ENCODE peak calls at places on chromosomes 13 and 19, in six cellular contexts. One of them, this sample, is unnamed.

GRCh38 chr13:70162141-70162540 is 53.9 kb upstream of the KLHL1 start:
- DNase-seq in suprapubic skin: no peak
- DNase-seq in heart right ventricle: no peak
- DNase-seq in testis: no peak
- DNase-seq in SK-N-SH: no peak
- DNase-seq in CD8-positive, alpha-beta memory T cell: no peak
- DNase-seq in this sample: no peak

GRCh38 chr13:53368948-53369347 is 340.3 kb downstream of the OLFM4 start:
- DNase-seq in heart right ventricle: no peak
- DNase-seq in SK-N-SH: no peak
- DNase-seq in testis: no peak
- DNase-seq in CD8-positive, alpha-beta memory T cell: no peak
- DNase-seq in suprapubic skin: no peak
- DNase-seq in this sample: no peak

GRCh38 chr19:41431426-41432386 is 4.5 kb upstream of the B3GNT8 start:
- DNase-seq in heart right ventricle: peak; percentile 71
- DNase-seq in SK-N-SH: no peak
- DNase-seq in CD8-positive, alpha-beta memory T cell: no peak
- DNase-seq in testis: peak; percentile 42
- DNase-seq in suprapubic skin: no peak
- DNase-seq in this sample: peak; percentile 68

GRCh38 chr19:41699231-41699967 is 9.0 kb upstream of the CEACAM5 start:
- DNase-seq in SK-N-SH: no peak
- DNase-seq in testis: no peak
- DNase-seq in CD8-positive, alpha-beta memory T cell: no peak
- DNase-seq in suprapubic skin: no peak
- DNase-seq in heart right ventricle: no peak
- DNase-seq in this sample: no peak

GRCh38 chr19:7476941-7477494 is 11.8 kb downstream of the PEX11G start:
- DNase-seq in testis: no peak
- DNase-seq in SK-N-SH: peak; percentile 23
- DNase-seq in suprapubic skin: no peak
- DNase-seq in CD8-positive, alpha-beta memory T cell: no peak
- DNase-seq in heart right ventricle: no peak
- DNase-seq in this sample: no peak

GRCh38 chr13:109427695-109428094 is 358.7 kb downstream of the IRS2 start:
- DNase-seq in suprapubic skin: no peak
- DNase-seq in testis: no peak
- DNase-seq in heart right ventricle: no peak
- DNase-seq in CD8-positive, alpha-beta memory T cell: no peak
- DNase-seq in SK-N-SH: no peak
- DNase-seq in this sample: no peak

GRCh38 chr19:4066682-4067395 is at the start of gene ZBTB7A:
- DNase-seq in CD8-positive, alpha-beta memory T cell: peak; percentile 85
- DNase-seq in SK-N-SH: peak; percentile 89
- DNase-seq in testis: peak; percentile 91
- DNase-seq in heart right ventricle: peak; percentile 84
- DNase-seq in suprapubic skin: peak; percentile 95
- DNase-seq in this sample: peak; percentile 90

GRCh38 chr13:75993823-75994222 is 357.7 kb downstream of the LMO7 start:
- DNase-seq in suprapubic skin: no peak
- DNase-seq in SK-N-SH: no peak
- DNase-seq in testis: no peak
- DNase-seq in heart right ventricle: no peak
- DNase-seq in CD8-positive, alpha-beta memory T cell: no peak
- DNase-seq in this sample: no peak

GRCh38 chr13:33454844-33455256 is 169.3 kb upstream of the STARD13 start:
- DNase-seq in CD8-positive, alpha-beta memory T cell: no peak
- DNase-seq in heart right ventricle: no peak
- DNase-seq in suprapubic skin: no peak
- DNase-seq in testis: no peak
- DNase-seq in SK-N-SH: no peak
- DNase-seq in this sample: no peak

GRCh38 chr19:10384580-10384979 is 4.2 kb upstream of the TYK2 start:
- DNase-seq in suprapubic skin: no peak
- DNase-seq in CD8-positive, alpha-beta memory T cell: no peak
- DNase-seq in heart right ventricle: no peak
- DNase-seq in testis: no peak
- DNase-seq in SK-N-SH: no peak
- DNase-seq in this sample: no peak

GRCh38 chr13:20475927-20476691 is 49.5 kb downstream of the CRYL1 start:
- DNase-seq in SK-N-SH: no peak
- DNase-seq in heart right ventricle: no peak
- DNase-seq in suprapubic skin: no peak
- DNase-seq in CD8-positive, alpha-beta memory T cell: peak; percentile 85
- DNase-seq in testis: no peak
- DNase-seq in this sample: no peak

GRCh38 chr13:20222553-20222952 is 9.6 kb downstream of the GJB6 start:
- DNase-seq in testis: no peak
- DNase-seq in CD8-positive, alpha-beta memory T cell: no peak
- DNase-seq in SK-N-SH: no peak
- DNase-seq in suprapubic skin: no peak
- DNase-seq in heart right ventricle: no peak
- DNase-seq in this sample: no peak

GRCh38 chr13:109301711-109302110 is 484.7 kb downstream of the IRS2 start:
- DNase-seq in testis: no peak
- DNase-seq in SK-N-SH: peak; percentile 36
- DNase-seq in suprapubic skin: no peak
- DNase-seq in heart right ventricle: no peak
- DNase-seq in CD8-positive, alpha-beta memory T cell: no peak
- DNase-seq in this sample: no peak

GRCh38 chr19:44729516-44730033 is 18.9 kb upstream of the BCL3 start:
- DNase-seq in suprapubic skin: no peak
- DNase-seq in CD8-positive, alpha-beta memory T cell: no peak
- DNase-seq in testis: no peak
- DNase-seq in heart right ventricle: no peak
- DNase-seq in SK-N-SH: no peak
- DNase-seq in this sample: no peak

DNA sequence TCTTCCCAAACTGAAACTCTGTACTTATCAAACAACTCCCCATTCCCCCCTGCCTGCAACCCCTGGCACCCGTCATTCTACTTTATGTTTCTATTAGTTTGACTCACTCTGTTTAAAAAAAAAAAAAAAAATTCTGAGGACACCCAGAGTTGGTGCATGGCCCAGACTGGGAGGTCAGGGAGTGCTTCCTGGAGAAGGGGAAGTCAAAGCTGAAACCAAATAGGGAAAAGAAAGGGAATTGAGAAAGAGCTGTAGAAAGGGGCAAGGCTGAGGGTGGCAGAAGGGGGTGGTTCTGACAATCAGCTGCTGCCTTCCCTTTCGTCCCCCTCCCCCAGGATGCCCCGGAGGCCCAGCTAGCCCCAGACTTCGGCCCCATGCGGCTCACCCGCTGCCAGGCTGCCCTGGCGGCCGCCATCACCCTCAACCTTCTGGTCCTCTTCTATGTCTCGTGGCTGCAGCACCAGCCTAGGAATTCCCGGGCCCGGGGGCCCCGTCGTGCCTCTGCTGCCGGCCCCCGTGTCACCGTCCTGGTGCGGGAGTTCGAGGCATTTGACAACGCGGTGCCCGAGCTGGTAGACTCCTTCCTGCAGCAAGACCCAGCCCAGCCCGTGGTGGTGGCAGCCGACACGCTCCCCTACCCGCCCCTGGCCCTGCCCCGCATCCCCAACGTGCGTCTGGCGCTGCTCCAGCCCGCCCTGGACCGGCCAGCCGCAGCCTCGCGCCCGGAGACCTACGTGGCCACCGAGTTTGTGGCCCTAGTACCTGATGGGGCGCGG is 9.0 kb upstream of the STRN4 start:
- DNase-seq in suprapubic skin: no peak
- DNase-seq in testis: no peak
- DNase-seq in heart right ventricle: peak; percentile 26
- DNase-seq in SK-N-SH: no peak
- DNase-seq in CD8-positive, alpha-beta memory T cell: no peak
- DNase-seq in this sample: no peak
- H3K4me1 ChIP-seq in suprapubic skin: peaks cover 18% of the 10 kb centered on the region
- H3K4me1 ChIP-seq in testis: peaks cover 3% of the 10 kb centered on the region
- H3K4me1 ChIP-seq in heart right ventricle: no peaks in the 10 kb centered on the region
- H3K4me1 ChIP-seq in SK-N-SH: peaks cover 2% of the 10 kb centered on the region
- H3K4me1 ChIP-seq in CD8-positive, alpha-beta memory T cell: no peaks in the 10 kb centered on the region
- H3K4me1 ChIP-seq in this sample: no peaks in the 10 kb centered on the region

GRCh38 chr13:27965740-27966640 is 3.1 kb downstream of the CDX2 start:
- DNase-seq in SK-N-SH: peak; percentile 64
- DNase-seq in testis: no peak
- DNase-seq in CD8-positive, alpha-beta memory T cell: no peak
- DNase-seq in heart right ventricle: no peak
- DNase-seq in suprapubic skin: no peak
- DNase-seq in this sample: no peak

GRCh38 chr13:27967736-27968315 is 1.3 kb downstream of the CDX2 start:
- DNase-seq in heart right ventricle: no peak
- DNase-seq in SK-N-SH: peak; percentile 25
- DNase-seq in CD8-positive, alpha-beta memory T cell: no peak
- DNase-seq in suprapubic skin: no peak
- DNase-seq in testis: no peak
- DNase-seq in this sample: no peak

GRCh38 chr13:27967203-27967735 is 1.8 kb downstream of the CDX2 start:
- DNase-seq in testis: no peak
- DNase-seq in CD8-positive, alpha-beta memory T cell: no peak
- DNase-seq in SK-N-SH: no peak
- DNase-seq in suprapubic skin: no peak
- DNase-seq in heart right ventricle: no peak
- DNase-seq in this sample: no peak

GRCh38 chr13:27965343-27965739 is 3.8 kb downstream of the CDX2 start:
- DNase-seq in suprapubic skin: no peak
- DNase-seq in CD8-positive, alpha-beta memory T cell: no peak
- DNase-seq in heart right ventricle: no peak
- DNase-seq in SK-N-SH: peak; percentile 10
- DNase-seq in testis: no peak
- DNase-seq in this sample: no peak

GRCh38 chr13:27966641-27967202 is 2.4 kb downstream of the CDX2 start:
- DNase-seq in heart right ventricle: no peak
- DNase-seq in testis: no peak
- DNase-seq in SK-N-SH: peak; percentile 44
- DNase-seq in suprapubic skin: no peak
- DNase-seq in CD8-positive, alpha-beta memory T cell: no peak
- DNase-seq in this sample: no peak
- H3K4me1 ChIP-seq in heart right ventricle: peaks cover 31% of the 10 kb centered on the region
- H3K4me1 ChIP-seq in testis: peaks cover 6% of the 10 kb centered on the region
- H3K4me1 ChIP-seq in SK-N-SH: no peaks in the 10 kb centered on the region
- H3K4me1 ChIP-seq in suprapubic skin: peaks cover 30% of the 10 kb centered on the region
- H3K4me1 ChIP-seq in CD8-positive, alpha-beta memory T cell: no peaks in the 10 kb centered on the region
- H3K4me1 ChIP-seq in this sample: no peaks in the 10 kb centered on the region

GRCh38 chr19:1255186-1256161 is 7.1 kb downstream of the MIDN start:
- DNase-seq in heart right ventricle: no peak
- DNase-seq in suprapubic skin: no peak
- DNase-seq in CD8-positive, alpha-beta memory T cell: no peak
- DNase-seq in testis: no peak
- DNase-seq in SK-N-SH: no peak
- DNase-seq in this sample: no peak
- H3K4me1 ChIP-seq in heart right ventricle: peaks cover 90% of the 10 kb centered on the region
- H3K4me1 ChIP-seq in suprapubic skin: peaks cover 90% of the 10 kb centered on the region
- H3K4me1 ChIP-seq in CD8-positive, alpha-beta memory T cell: peaks cover 70% of the 10 kb centered on the region
- H3K4me1 ChIP-seq in testis: peaks cover 70% of the 10 kb centered on the region
- H3K4me1 ChIP-seq in SK-N-SH: peaks cover 38% of the 10 kb centered on the region
- H3K4me1 ChIP-seq in this sample: no peaks in the 10 kb centered on the region

GRCh38 chr19:3064011-3064330 is 1.7 kb upstream of the TLE5 start:
- DNase-seq in CD8-positive, alpha-beta memory T cell: no peak
- DNase-seq in SK-N-SH: no peak
- DNase-seq in suprapubic skin: no peak
- DNase-seq in testis: no peak
- DNase-seq in heart right ventricle: no peak
- DNase-seq in this sample: no peak

GRCh38 chr19:3059653-3060052 is 2.6 kb downstream of the TLE5 start:
- DNase-seq in testis: no peak
- DNase-seq in heart right ventricle: no peak
- DNase-seq in CD8-positive, alpha-beta memory T cell: no peak
- DNase-seq in suprapubic skin: no peak
- DNase-seq in SK-N-SH: no peak
- DNase-seq in this sample: no peak

GRCh38 chr19:3062165-3063105 is at the start of gene TLE5:
- DNase-seq in testis: peak; percentile 74
- DNase-seq in heart right ventricle: peak; percentile 79
- DNase-seq in suprapubic skin: no peak
- DNase-seq in SK-N-SH: peak; percentile 92
- DNase-seq in CD8-positive, alpha-beta memory T cell: peak; percentile 79
- DNase-seq in this sample: no peak

GRCh38 chr19:3060852-3061182 is 1.5 kb downstream of the TLE5 start:
- DNase-seq in heart right ventricle: no peak
- DNase-seq in testis: no peak
- DNase-seq in SK-N-SH: no peak
- DNase-seq in CD8-positive, alpha-beta memory T cell: no peak
- DNase-seq in suprapubic skin: no peak
- DNase-seq in this sample: no peak

DNA sequence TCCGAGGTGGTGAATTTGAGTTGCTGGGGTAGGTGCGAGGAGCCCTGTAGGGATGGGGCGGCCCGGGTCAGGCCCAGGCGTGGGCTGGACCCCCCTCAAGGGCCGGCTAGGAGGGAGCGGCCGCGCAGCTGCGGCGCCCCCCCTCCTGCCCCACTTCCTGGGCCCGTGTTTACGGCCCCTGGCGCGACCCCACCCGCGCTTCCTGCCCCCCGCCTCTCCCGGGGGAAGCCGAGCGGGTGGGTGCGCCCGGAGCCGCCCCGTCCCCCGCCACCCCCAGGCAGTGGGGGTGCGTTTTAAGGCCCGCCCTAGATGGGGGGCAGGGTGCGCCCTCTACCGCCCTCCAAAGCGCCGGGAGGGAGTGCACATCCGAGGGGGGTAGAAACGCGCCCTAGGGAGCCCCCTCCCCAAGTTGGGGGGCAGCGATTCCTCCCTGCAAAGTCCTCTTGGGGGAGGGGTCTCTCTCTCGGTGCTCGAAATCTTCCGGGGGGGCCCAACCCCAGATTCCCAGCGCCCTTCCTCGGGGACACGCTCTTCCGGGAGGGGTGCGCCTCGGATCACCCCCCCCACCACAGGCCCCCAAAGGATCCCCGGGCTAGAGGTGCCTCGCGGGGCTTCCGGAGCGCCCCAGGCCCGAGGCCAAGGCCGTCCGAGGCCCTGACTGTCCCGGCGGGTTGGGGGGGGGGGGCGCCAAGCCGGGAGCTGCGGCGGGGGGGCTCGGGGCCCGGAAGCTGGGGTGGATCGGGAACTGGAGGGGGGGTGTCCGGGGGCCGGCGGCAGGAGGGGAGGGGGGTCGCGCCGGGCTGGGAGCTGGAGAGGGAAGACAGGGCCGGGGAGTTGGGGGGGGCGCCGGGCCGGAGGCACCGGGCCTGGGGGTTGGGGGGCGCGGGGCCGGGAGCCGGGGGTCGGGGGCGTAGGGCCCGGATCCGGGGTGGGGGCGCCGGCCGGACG is 807 bp downstream of the TLE5 start:
- DNase-seq in suprapubic skin: no peak
- DNase-seq in CD8-positive, alpha-beta memory T cell: peak; percentile 91
- DNase-seq in SK-N-SH: peak; percentile 86
- DNase-seq in heart right ventricle: peak; percentile 78
- DNase-seq in testis: peak; percentile 63
- DNase-seq in this sample: no peak
- H3K4me1 ChIP-seq in suprapubic skin: peaks cover 55% of the 10 kb centered on the region
- H3K4me1 ChIP-seq in CD8-positive, alpha-beta memory T cell: peaks cover 58% of the 10 kb centered on the region
- H3K4me1 ChIP-seq in SK-N-SH: peaks cover 3% of the 10 kb centered on the region
- H3K4me1 ChIP-seq in heart right ventricle: peaks cover 57% of the 10 kb centered on the region
- H3K4me1 ChIP-seq in testis: peaks cover 34% of the 10 kb centered on the region
- H3K4me1 ChIP-seq in this sample: peaks cover 57% of the 10 kb centered on the region